ENCODE peak calls at places on chromosome X, in four cellular contexts. One of them, this sample, is unnamed.

GRCh38 chrX:71195959-71196727 is 26.9 kb upstream of the GJB1 start:
- DNase-seq in stimulated activated naive B cell treated with anti-CD40 and anti-IgM and Interleukin-4, amounts not matched to agents 10 μg/mL and 1 μg/mL and 100 μg/mL, for 72 hours: no peak
- DNase-seq in activated CD4-positive, CD25-positive, alpha-beta regulatory T cell: no peak
- DNase-seq in heart right ventricle: no peak
- DNase-seq in this sample: no peak

GRCh38 chrX:149495573-149496071 is 9.5 kb downstream of the IDS start:
- DNase-seq in activated CD4-positive, CD25-positive, alpha-beta regulatory T cell: no peak
- DNase-seq in stimulated activated naive B cell treated with anti-CD40 and anti-IgM and Interleukin-4, amounts not matched to agents 10 μg/mL and 1 μg/mL and 100 μg/mL, for 72 hours: no peak
- DNase-seq in heart right ventricle: no peak
- DNase-seq in this sample: no peak

GRCh38 chrX:1422135-1422465 is 30.2 kb upstream of the SLC25A6 start:
- DNase-seq in activated CD4-positive, CD25-positive, alpha-beta regulatory T cell: no peak
- DNase-seq in heart right ventricle: no peak
- DNase-seq in stimulated activated naive B cell treated with anti-CD40 and anti-IgM and Interleukin-4, amounts not matched to agents 10 μg/mL and 1 μg/mL and 100 μg/mL, for 72 hours: no peak
- DNase-seq in this sample: no peak

GRCh38 chrX:151178746-151179145 is 2.4 kb downstream of the GPR50 start:
- DNase-seq in stimulated activated naive B cell treated with anti-CD40 and anti-IgM and Interleukin-4, amounts not matched to agents 10 μg/mL and 1 μg/mL and 100 μg/mL, for 72 hours: no peak
- DNase-seq in activated CD4-positive, CD25-positive, alpha-beta regulatory T cell: no peak
- DNase-seq in heart right ventricle: no peak
- DNase-seq in this sample: no peak

GRCh38 chrX:3584415-3584996 is 128.9 kb downstream of the PRKX start:
- DNase-seq in activated CD4-positive, CD25-positive, alpha-beta regulatory T cell: no peak
- DNase-seq in stimulated activated naive B cell treated with anti-CD40 and anti-IgM and Interleukin-4, amounts not matched to agents 10 μg/mL and 1 μg/mL and 100 μg/mL, for 72 hours: no peak
- DNase-seq in heart right ventricle: no peak
- DNase-seq in this sample: no peak

GRCh38 chrX:107599371-107599970 is 28.8 kb upstream of the PRPS1 start:
- DNase-seq in stimulated activated naive B cell treated with anti-CD40 and anti-IgM and Interleukin-4, amounts not matched to agents 10 μg/mL and 1 μg/mL and 100 μg/mL, for 72 hours: no peak
- DNase-seq in heart right ventricle: no peak
- DNase-seq in activated CD4-positive, CD25-positive, alpha-beta regulatory T cell: no peak
- DNase-seq in this sample: no peak

GRCh38 chrX:40495659-40496058 is 85.1 kb upstream of the ATP6AP2 start:
- DNase-seq in stimulated activated naive B cell treated with anti-CD40 and anti-IgM and Interleukin-4, amounts not matched to agents 10 μg/mL and 1 μg/mL and 100 μg/mL, for 72 hours: no peak
- DNase-seq in heart right ventricle: no peak
- DNase-seq in activated CD4-positive, CD25-positive, alpha-beta regulatory T cell: no peak
- DNase-seq in this sample: no peak

GRCh38 chrX:75086731-75087195 is 69.3 kb downstream of the ABCB7 start:
- DNase-seq in stimulated activated naive B cell treated with anti-CD40 and anti-IgM and Interleukin-4, amounts not matched to agents 10 μg/mL and 1 μg/mL and 100 μg/mL, for 72 hours: no peak
- DNase-seq in heart right ventricle: no peak
- DNase-seq in activated CD4-positive, CD25-positive, alpha-beta regulatory T cell: no peak
- DNase-seq in this sample: no peak

GRCh38 chrX:53282313-53282712 is 929 bp upstream of the IQSEC2 start:
- DNase-seq in activated CD4-positive, CD25-positive, alpha-beta regulatory T cell: no peak
- DNase-seq in stimulated activated naive B cell treated with anti-CD40 and anti-IgM and Interleukin-4, amounts not matched to agents 10 μg/mL and 1 μg/mL and 100 μg/mL, for 72 hours: no peak
- DNase-seq in heart right ventricle: no peak
- DNase-seq in this sample: no peak

GRCh38 chrX:10173331-10173900 is 16.6 kb downstream of the CLCN4 start:
- DNase-seq in heart right ventricle: peak
- DNase-seq in activated CD4-positive, CD25-positive, alpha-beta regulatory T cell: no peak
- DNase-seq in stimulated activated naive B cell treated with anti-CD40 and anti-IgM and Interleukin-4, amounts not matched to agents 10 μg/mL and 1 μg/mL and 100 μg/mL, for 72 hours: no peak
- DNase-seq in this sample: no peak

GRCh38 chrX:83508006-83508405 is at the start of gene POU3F4:
- DNase-seq in heart right ventricle: no peak
- DNase-seq in activated CD4-positive, CD25-positive, alpha-beta regulatory T cell: no peak
- DNase-seq in stimulated activated naive B cell treated with anti-CD40 and anti-IgM and Interleukin-4, amounts not matched to agents 10 μg/mL and 1 μg/mL and 100 μg/mL, for 72 hours: no peak
- DNase-seq in this sample: no peak

GRCh38 chrX:101257448-101258259 is 33.5 kb downstream of the TAF7L start:
- DNase-seq in activated CD4-positive, CD25-positive, alpha-beta regulatory T cell: no peak
- DNase-seq in stimulated activated naive B cell treated with anti-CD40 and anti-IgM and Interleukin-4, amounts not matched to agents 10 μg/mL and 1 μg/mL and 100 μg/mL, for 72 hours: no peak
- DNase-seq in heart right ventricle: no peak
- DNase-seq in this sample: no peak

GRCh38 chrX:66021758-66022741 is 17.8 kb downstream of the VSIG4 start:
- DNase-seq in activated CD4-positive, CD25-positive, alpha-beta regulatory T cell: no peak
- DNase-seq in stimulated activated naive B cell treated with anti-CD40 and anti-IgM and Interleukin-4, amounts not matched to agents 10 μg/mL and 1 μg/mL and 100 μg/mL, for 72 hours: no peak
- DNase-seq in heart right ventricle: no peak
- DNase-seq in this sample: peak

GRCh38 chrX:103628386-103629290 is at the start of gene TCEAL1:
- DNase-seq in activated CD4-positive, CD25-positive, alpha-beta regulatory T cell: no peak
- DNase-seq in stimulated activated naive B cell treated with anti-CD40 and anti-IgM and Interleukin-4, amounts not matched to agents 10 μg/mL and 1 μg/mL and 100 μg/mL, for 72 hours: no peak
- DNase-seq in heart right ventricle: peak
- DNase-seq in this sample: peak

GRCh38 chrX:46978341-46979291 is 66.4 kb downstream of the JADE3 start:
- DNase-seq in stimulated activated naive B cell treated with anti-CD40 and anti-IgM and Interleukin-4, amounts not matched to agents 10 μg/mL and 1 μg/mL and 100 μg/mL, for 72 hours: peak
- DNase-seq in activated CD4-positive, CD25-positive, alpha-beta regulatory T cell: peak
- DNase-seq in heart right ventricle: peak
- DNase-seq in this sample: peak

GRCh38 chrX:41276661-41277506 is 57.1 kb upstream of the DDX3X start:
- DNase-seq in heart right ventricle: no peak
- DNase-seq in activated CD4-positive, CD25-positive, alpha-beta regulatory T cell: no peak
- DNase-seq in stimulated activated naive B cell treated with anti-CD40 and anti-IgM and Interleukin-4, amounts not matched to agents 10 μg/mL and 1 μg/mL and 100 μg/mL, for 72 hours: no peak
- DNase-seq in this sample: no peak

GRCh38 chrX:51336584-51336983 is 4.0 kb downstream of the NUDT10 start:
- DNase-seq in stimulated activated naive B cell treated with anti-CD40 and anti-IgM and Interleukin-4, amounts not matched to agents 10 μg/mL and 1 μg/mL and 100 μg/mL, for 72 hours: peak
- DNase-seq in activated CD4-positive, CD25-positive, alpha-beta regulatory T cell: peak
- DNase-seq in heart right ventricle: peak
- DNase-seq in this sample: peak

GRCh38 chrX:53251307-53251706 is 26.3 kb upstream of the KDM5C start:
- DNase-seq in heart right ventricle: no peak
- DNase-seq in activated CD4-positive, CD25-positive, alpha-beta regulatory T cell: no peak
- DNase-seq in stimulated activated naive B cell treated with anti-CD40 and anti-IgM and Interleukin-4, amounts not matched to agents 10 μg/mL and 1 μg/mL and 100 μg/mL, for 72 hours: no peak
- DNase-seq in this sample: no peak

GRCh38 chrX:150694738-150695410 is 1.7 kb downstream of the MTMR1 start:
- DNase-seq in heart right ventricle: peak
- DNase-seq in activated CD4-positive, CD25-positive, alpha-beta regulatory T cell: no peak
- DNase-seq in stimulated activated naive B cell treated with anti-CD40 and anti-IgM and Interleukin-4, amounts not matched to agents 10 μg/mL and 1 μg/mL and 100 μg/mL, for 72 hours: peak
- DNase-seq in this sample: no peak

GRCh38 chrX:104343408-104344129 is 88.8 kb upstream of the ESX1 start:
- DNase-seq in stimulated activated naive B cell treated with anti-CD40 and anti-IgM and Interleukin-4, amounts not matched to agents 10 μg/mL and 1 μg/mL and 100 μg/mL, for 72 hours: peak
- DNase-seq in activated CD4-positive, CD25-positive, alpha-beta regulatory T cell: no peak
- DNase-seq in heart right ventricle: peak
- DNase-seq in this sample: peak

GRCh38 chrX:14729058-14729457 is 143.8 kb downstream of the FANCB start:
- DNase-seq in heart right ventricle: no peak
- DNase-seq in activated CD4-positive, CD25-positive, alpha-beta regulatory T cell: no peak
- DNase-seq in stimulated activated naive B cell treated with anti-CD40 and anti-IgM and Interleukin-4, amounts not matched to agents 10 μg/mL and 1 μg/mL and 100 μg/mL, for 72 hours: no peak
- DNase-seq in this sample: no peak

GRCh38 chrX:124836786-124837185 is 482.9 kb upstream of the TEX13C start:
- DNase-seq in activated CD4-positive, CD25-positive, alpha-beta regulatory T cell: no peak
- DNase-seq in heart right ventricle: no peak
- DNase-seq in stimulated activated naive B cell treated with anti-CD40 and anti-IgM and Interleukin-4, amounts not matched to agents 10 μg/mL and 1 μg/mL and 100 μg/mL, for 72 hours: no peak
- DNase-seq in this sample: no peak

GRCh38 chrX:1385251-1385794 is 6.6 kb downstream of the SLC25A6 start:
- DNase-seq in heart right ventricle: no peak
- DNase-seq in stimulated activated naive B cell treated with anti-CD40 and anti-IgM and Interleukin-4, amounts not matched to agents 10 μg/mL and 1 μg/mL and 100 μg/mL, for 72 hours: no peak
- DNase-seq in activated CD4-positive, CD25-positive, alpha-beta regulatory T cell: no peak
- DNase-seq in this sample: no peak

GRCh38 chrX:135512508-135513139 is 7.8 kb upstream of the INTS6L start:
- DNase-seq in heart right ventricle: no peak
- DNase-seq in activated CD4-positive, CD25-positive, alpha-beta regulatory T cell: no peak
- DNase-seq in stimulated activated naive B cell treated with anti-CD40 and anti-IgM and Interleukin-4, amounts not matched to agents 10 μg/mL and 1 μg/mL and 100 μg/mL, for 72 hours: no peak
- DNase-seq in this sample: no peak

GRCh38 chrX:147958316-147958715 is 22.8 kb upstream of the FMR1NB start:
- DNase-seq in activated CD4-positive, CD25-positive, alpha-beta regulatory T cell: no peak
- DNase-seq in stimulated activated naive B cell treated with anti-CD40 and anti-IgM and Interleukin-4, amounts not matched to agents 10 μg/mL and 1 μg/mL and 100 μg/mL, for 72 hours: no peak
- DNase-seq in heart right ventricle: no peak
- DNase-seq in this sample: no peak

GRCh38 chrX:93422693-93423092 is 250.7 kb downstream of the NAP1L3 start:
- DNase-seq in stimulated activated naive B cell treated with anti-CD40 and anti-IgM and Interleukin-4, amounts not matched to agents 10 μg/mL and 1 μg/mL and 100 μg/mL, for 72 hours: no peak
- DNase-seq in activated CD4-positive, CD25-positive, alpha-beta regulatory T cell: no peak
- DNase-seq in heart right ventricle: no peak
- DNase-seq in this sample: peak

GRCh38 chrX:150849486-150849885 is 49.0 kb downstream of the CD99L2 start:
- DNase-seq in heart right ventricle: no peak
- DNase-seq in stimulated activated naive B cell treated with anti-CD40 and anti-IgM and Interleukin-4, amounts not matched to agents 10 μg/mL and 1 μg/mL and 100 μg/mL, for 72 hours: no peak
- DNase-seq in activated CD4-positive, CD25-positive, alpha-beta regulatory T cell: no peak
- DNase-seq in this sample: no peak

GRCh38 chrX:100085851-100086250 is 324.2 kb downstream of the PCDH19 start:
- DNase-seq in activated CD4-positive, CD25-positive, alpha-beta regulatory T cell: no peak
- DNase-seq in heart right ventricle: no peak
- DNase-seq in stimulated activated naive B cell treated with anti-CD40 and anti-IgM and Interleukin-4, amounts not matched to agents 10 μg/mL and 1 μg/mL and 100 μg/mL, for 72 hours: no peak
- DNase-seq in this sample: no peak

GRCh38 chrX:139758250-139758649 is 50.3 kb upstream of the MCF2 start:
- DNase-seq in heart right ventricle: no peak
- DNase-seq in stimulated activated naive B cell treated with anti-CD40 and anti-IgM and Interleukin-4, amounts not matched to agents 10 μg/mL and 1 μg/mL and 100 μg/mL, for 72 hours: no peak
- DNase-seq in activated CD4-positive, CD25-positive, alpha-beta regulatory T cell: no peak
- DNase-seq in this sample: no peak

GRCh38 chrX:152588206-152588605 is 49.5 kb upstream of the GABRQ start:
- DNase-seq in activated CD4-positive, CD25-positive, alpha-beta regulatory T cell: no peak
- DNase-seq in stimulated activated naive B cell treated with anti-CD40 and anti-IgM and Interleukin-4, amounts not matched to agents 10 μg/mL and 1 μg/mL and 100 μg/mL, for 72 hours: no peak
- DNase-seq in heart right ventricle: no peak
- DNase-seq in this sample: no peak

GRCh38 chrX:39886282-39886681 is 211.5 kb downstream of the BCOR start:
- DNase-seq in activated CD4-positive, CD25-positive, alpha-beta regulatory T cell: no peak
- DNase-seq in heart right ventricle: peak
- DNase-seq in stimulated activated naive B cell treated with anti-CD40 and anti-IgM and Interleukin-4, amounts not matched to agents 10 μg/mL and 1 μg/mL and 100 μg/mL, for 72 hours: no peak
- DNase-seq in this sample: no peak